ENCODE peak calls at places on chromosome 5, in five cellular contexts. V is cardiac muscle cell, L is H1, X is endodermal cell, A is heart left ventricle. T is an unnamed sample.

GRCh38 chr5:97943036-97943435 is 760.0 kb upstream of the RIOK2 start:
- DNase-seq in V (no peak), L (no peak), X (no peak), A (no peak), T (no peak)

GRCh38 chr5:148248894-148249293 is 10.6 kb downstream of the MARCOL start:
- DNase-seq in V (no peak), L (no peak), X (no peak), A (no peak), T (no peak)

GRCh38 chr5:56176155-56176798 is 56.9 kb downstream of the ANKRD55 start:
- DNase-seq in V (no peak), L (no peak), X (no peak), A (no peak), T (no peak)

GRCh38 chr5:175214152-175214551 is 229.8 kb downstream of the DRD1 start:
- DNase-seq in V (no peak), L (no peak), X (no peak), A (no peak), T (no peak)

GRCh38 chr5:57298985-57299491 is 125.2 kb downstream of the GPBP1 start:
- DNase-seq in V (peak; percentile 72), L (no peak), X (peak; percentile 69), A (no peak), T (peak; percentile 21)

GRCh38 chr5:82595083-82595482 is 316.9 kb upstream of the RPS23 start:
- DNase-seq in V (no peak), L (no peak), X (no peak), A (no peak), T (no peak)

GRCh38 chr5:174229640-174230350 is 184.3 kb downstream of the NSG2 start:
- DNase-seq in V (no peak), L (no peak), X (no peak), A (no peak), T (no peak)

GRCh38 chr5:149325166-149325735 is 20.0 kb upstream of the GRPEL2 start:
- DNase-seq in V (no peak), L (no peak), X (no peak), A (no peak), T (no peak)

GRCh38 chr5:66829826-66830225 is 233.6 kb downstream of the MAST4 start:
- DNase-seq in V (no peak), L (no peak), X (no peak), A (no peak), T (no peak)

GRCh38 chr5:82057051-82057450 is 85.2 kb downstream of the ATG10 start:
- DNase-seq in V (no peak), L (no peak), X (no peak), A (no peak), T (no peak)

GRCh38 chr5:75603421-75603820 is 7.8 kb upstream of the ANKDD1B start:
- DNase-seq in V (no peak), L (no peak), X (no peak), A (no peak), T (no peak)

GRCh38 chr5:59732806-59733205 is 160.7 kb downstream of the PDE4D start:
- DNase-seq in V (no peak), L (no peak), X (no peak), A (no peak), T (no peak)

GRCh38 chr5:133738271-133738670 is 125.9 kb upstream of the FSTL4 start:
- DNase-seq in V (no peak), L (no peak), X (no peak), A (no peak), T (no peak)

GRCh38 chr5:3604501-3604900 is 8.9 kb downstream of the IRX1 start:
- DNase-seq in V (no peak), L (no peak), X (no peak), A (no peak), T (no peak)

GRCh38 chr5:56060276-56061110 is 65.7 kb upstream of the IL6ST start:
- DNase-seq in V (no peak), L (no peak), X (no peak), A (no peak), T (no peak)

GRCh38 chr5:98775246-98775961 is 1.9 kb downstream of the RGMB start:
- DNase-seq in V (no peak), L (no peak), X (no peak), A (no peak), T (no peak)

GRCh38 chr5:133569347-133569746 is 43.0 kb downstream of the FSTL4 start:
- DNase-seq in V (no peak), L (no peak), X (no peak), A (no peak), T (no peak)

GRCh38 chr5:88391116-88391515 is 122.5 kb upstream of the TMEM161B start:
- DNase-seq in V (no peak), L (no peak), X (no peak), A (no peak), T (no peak)

GRCh38 chr5:69331528-69332445 is 814 bp downstream of the CCDC125 start:
- DNase-seq in V (no peak), L (no peak), X (no peak), A (no peak), T (no peak)

GRCh38 chr5:136077046-136077445 is 48.3 kb downstream of the TGFBI start:
- DNase-seq in V (no peak), L (no peak), X (no peak), A (no peak), T (no peak)

GRCh38 chr5:67246108-67246507 is 49.5 kb upstream of the CD180 start:
- DNase-seq in V (peak; percentile 76), L (no peak), X (no peak), A (no peak), T (no peak)

GRCh38 chr5:88889165-88890069 is 6.4 kb upstream of the MEF2C start:
- DNase-seq in V (peak; percentile 71), L (no peak), X (peak; percentile 79), A (peak; percentile 84), T (peak; percentile 88)

GRCh38 chr5:134029156-134029555 is 24.4 kb upstream of the VDAC1 start:
- DNase-seq in V (no peak), L (no peak), X (no peak), A (no peak), T (no peak)

GRCh38 chr5:66223637-66224036 is 79.5 kb downstream of the SREK1 start:
- DNase-seq in V (no peak), L (no peak), X (peak; percentile 76), A (no peak), T (no peak)

GRCh38 chr5:67315802-67316103 is 119.2 kb upstream of the CD180 start:
- DNase-seq in V (no peak), L (no peak), X (no peak), A (no peak), T (no peak)

GRCh38 chr5:170892201-170892600 is 30.4 kb downstream of the RANBP17 start:
- DNase-seq in V (no peak), L (no peak), X (no peak), A (no peak), T (no peak)

DNA sequence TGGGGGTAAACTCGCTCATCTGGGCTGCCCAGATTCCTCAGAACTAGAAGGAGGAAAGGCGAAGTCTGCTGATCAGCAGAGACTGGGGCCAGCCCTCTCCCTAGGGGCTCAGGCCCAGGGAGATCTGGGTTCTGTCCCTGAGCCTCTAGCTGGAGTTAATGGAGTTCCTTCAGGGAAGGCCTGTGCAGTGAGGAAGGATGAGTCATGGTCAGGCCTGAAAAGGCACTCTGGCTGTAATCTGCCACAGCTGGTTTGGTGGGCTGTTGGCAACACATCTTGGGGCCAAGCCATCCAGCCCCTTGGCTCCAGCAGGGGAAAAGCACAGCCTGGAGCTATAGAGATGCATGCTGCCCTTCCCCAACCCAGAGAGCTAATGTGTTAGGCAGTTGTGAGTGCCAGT is 459.6 kb downstream of the PRELID2 start:
- DNase-seq in V (no peak), L (no peak), X (no peak), A (no peak), T (no peak)
- H3K9me3 ChIP-seq in V (no peaks in the 10 kb centered on the region), L (peaks cover 28% of the 10 kb centered on the region), X (peaks cover 36% of the 10 kb centered on the region), A (peaks cover 72% of the 10 kb centered on the region), T (no peaks in the 10 kb centered on the region)

GRCh38 chr5:6218517-6218916 is 159.8 kb downstream of the MED10 start:
- DNase-seq in V (no peak), L (no peak), X (no peak), A (no peak), T (no peak)
- H3K9me3 ChIP-seq in V (no peaks in the 10 kb centered on the region), L (peaks cover 3% of the 10 kb centered on the region), X (no peaks in the 10 kb centered on the region), A (no peaks in the 10 kb centered on the region), T (no peaks in the 10 kb centered on the region)

GRCh38 chr5:178389031-178389729 is 156.6 kb upstream of the PHYKPL start:
- DNase-seq in V (no peak), L (no peak), X (peak; percentile 28), A (no peak), T (no peak)
- H3K9me3 ChIP-seq in V (no peaks in the 10 kb centered on the region), L (no peaks in the 10 kb centered on the region), X (no peaks in the 10 kb centered on the region), A (no peaks in the 10 kb centered on the region), T (no peaks in the 10 kb centered on the region)

DNA sequence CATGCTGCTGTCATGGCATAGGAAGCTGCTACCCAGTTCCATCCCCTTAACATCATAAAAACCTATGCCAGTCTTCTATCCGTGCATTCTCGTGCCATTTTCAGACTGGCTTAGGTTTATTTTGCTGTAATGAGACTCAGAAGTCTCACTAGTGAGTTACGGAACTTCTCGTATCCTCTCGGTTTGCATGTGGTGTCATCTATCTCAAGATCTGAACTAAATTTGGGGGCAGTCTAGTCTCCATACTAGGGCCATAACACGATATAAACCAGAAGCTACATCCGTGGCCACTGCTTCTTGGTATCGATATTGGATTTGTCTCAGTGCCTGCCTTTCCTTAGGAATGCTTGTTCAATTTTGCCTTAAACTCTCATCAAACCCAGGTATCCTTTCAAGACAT is 771.2 kb upstream of the CDH10 start:
- DNase-seq in V (no peak), L (no peak), X (no peak), A (no peak), T (no peak)
- H3K9me3 ChIP-seq in V (no peaks in the 10 kb centered on the region), L (no peaks in the 10 kb centered on the region), X (no peaks in the 10 kb centered on the region), A (no peaks in the 10 kb centered on the region), T (no peaks in the 10 kb centered on the region)

GRCh38 chr5:117713585-117714198 is 1139.1 kb upstream of the SEMA6A start:
- DNase-seq in V (no peak), L (no peak), X (peak; percentile 45), A (no peak), T (no peak)
- H3K9me3 ChIP-seq in V (peaks cover 5% of the 10 kb centered on the region), L (peaks cover 30% of the 10 kb centered on the region), X (peaks cover 41% of the 10 kb centered on the region), A (peaks cover 62% of the 10 kb centered on the region), T (peaks cover 3% of the 10 kb centered on the region)

DNA sequence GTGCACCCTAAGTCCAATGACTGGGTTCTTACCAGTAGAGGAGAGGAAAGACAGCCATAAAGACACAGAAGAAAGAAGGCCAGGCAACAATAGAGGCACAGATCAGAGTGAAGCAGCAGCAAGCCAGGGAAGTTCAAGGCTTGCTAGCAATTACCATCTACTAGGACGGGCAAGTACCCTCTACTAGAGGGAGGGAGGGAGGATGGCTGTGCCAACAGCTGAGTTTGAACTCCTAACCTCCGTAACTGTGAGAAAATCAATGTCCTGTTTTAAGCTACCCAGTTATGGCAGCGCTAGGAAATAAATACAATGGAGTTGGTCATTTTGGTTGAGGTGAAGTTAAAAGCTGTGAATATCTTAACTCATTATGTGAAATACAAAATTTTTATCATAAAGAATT is 991.8 kb upstream of the CTNND2 start:
- DNase-seq in V (no peak), L (no peak), X (no peak), A (no peak), T (no peak)
- H3K9me3 ChIP-seq in V (no peaks in the 10 kb centered on the region), L (no peaks in the 10 kb centered on the region), X (no peaks in the 10 kb centered on the region), A (no peaks in the 10 kb centered on the region), T (no peaks in the 10 kb centered on the region)

GRCh38 chr5:20351849-20352248 is 363.8 kb upstream of the CDH18 start:
- DNase-seq in V (no peak), L (no peak), X (no peak), A (no peak), T (no peak)

DNA sequence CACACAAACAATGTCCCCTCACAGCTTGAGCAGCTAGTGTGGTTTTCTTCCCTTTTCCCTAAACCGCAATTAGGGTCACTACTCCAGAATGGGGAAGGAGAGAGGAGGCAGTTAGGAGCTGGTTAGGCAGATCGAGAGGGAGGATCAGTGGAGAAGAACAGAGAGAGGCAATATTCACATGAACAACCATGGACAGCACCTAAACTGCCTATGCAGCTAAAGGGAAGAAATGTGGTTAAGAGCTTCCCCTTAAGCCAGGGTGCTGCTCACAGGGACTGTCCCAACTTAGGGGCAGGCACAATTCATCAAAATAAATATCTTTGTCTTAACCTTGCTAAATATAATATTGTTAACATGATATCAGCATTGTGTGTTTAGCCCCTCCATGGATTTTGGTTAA is 359.3 kb upstream of the CDH18 start:
- DNase-seq in V (no peak), L (no peak), X (no peak), A (no peak), T (no peak)
- H3K9me3 ChIP-seq in V (no peaks in the 10 kb centered on the region), L (no peaks in the 10 kb centered on the region), X (peaks cover 7% of the 10 kb centered on the region), A (peaks cover 14% of the 10 kb centered on the region), T (no peaks in the 10 kb centered on the region)